ENCODE peak calls at places on chromosome 7, in four cellular contexts. H, P, D and F are unnamed samples.

GRCh38 chr7:73768661-73769480 is 1.2 kb downstream of the CLDN3 start:
- DNase-seq in H (no peak), P (no peak), D (no peak), F (no peak)

GRCh38 chr7:86913709-86914108 is 145.7 kb downstream of the ELAPOR2 start:
- DNase-seq in H (no peak), P (no peak), D (peak), F (no peak)

GRCh38 chr7:32248505-32248904 is 178.3 kb upstream of the PDE1C start:
- DNase-seq in H (no peak), P (no peak), D (no peak), F (no peak)

GRCh38 chr7:32200593-32200992 is 130.4 kb upstream of the PDE1C start:
- DNase-seq in H (no peak), P (no peak), D (no peak), F (no peak)

GRCh38 chr7:69687739-69688431 is 89.6 kb downstream of the AUTS2 start:
- DNase-seq in H (no peak), P (no peak), D (no peak), F (no peak)

GRCh38 chr7:1845536-1846311 is 175.6 kb downstream of the ELFN1 start:
- DNase-seq in H (no peak), P (no peak), D (no peak), F (no peak)

GRCh38 chr7:29237483-29237882 is 42.9 kb downstream of the CHN2 start:
- DNase-seq in H (no peak), P (no peak), D (no peak), F (no peak)

GRCh38 chr7:37285701-37286475 is 162.8 kb downstream of the ELMO1 start:
- DNase-seq in H (no peak), P (peak), D (no peak), F (no peak)

GRCh38 chr7:118232837-118233236 is 8.3 kb downstream of the ANKRD7 start:
- DNase-seq in H (no peak), P (no peak), D (no peak), F (no peak)

GRCh38 chr7:154505362-154505761 is 453.2 kb downstream of the DPP6 start:
- DNase-seq in H (no peak), P (no peak), D (no peak), F (no peak)

GRCh38 chr7:47511698-47512370 is 70.1 kb downstream of the TNS3 start:
- DNase-seq in H (no peak), P (no peak), D (no peak), F (no peak)

GRCh38 chr7:94266278-94266677 is 128.4 kb upstream of the COL1A2 start:
- DNase-seq in H (no peak), P (no peak), D (no peak), F (no peak)

GRCh38 chr7:73980206-73980605 is 47.8 kb upstream of the ELN start:
- DNase-seq in H (no peak), P (no peak), D (no peak), F (no peak)

GRCh38 chr7:50197547-50197946 is 104.5 kb upstream of the ZPBP start:
- DNase-seq in H (peak), P (peak), D (no peak), F (peak)

GRCh38 chr7:131293018-131293417 is 34.7 kb upstream of the MKLN1 start:
- DNase-seq in H (no peak), P (no peak), D (peak), F (no peak)

GRCh38 chr7:129536323-129536722 is 34.0 kb downstream of the SMKR1 start:
- DNase-seq in H (no peak), P (peak), D (no peak), F (no peak)

GRCh38 chr7:44131173-44132009 is 8.0 kb upstream of the POLD2 start:
- DNase-seq in H (no peak), P (peak), D (no peak), F (peak)

GRCh38 chr7:158672975-158673374 is 31.6 kb downstream of the NCAPG2 start:
- DNase-seq in H (no peak), P (no peak), D (peak), F (no peak)

DNA sequence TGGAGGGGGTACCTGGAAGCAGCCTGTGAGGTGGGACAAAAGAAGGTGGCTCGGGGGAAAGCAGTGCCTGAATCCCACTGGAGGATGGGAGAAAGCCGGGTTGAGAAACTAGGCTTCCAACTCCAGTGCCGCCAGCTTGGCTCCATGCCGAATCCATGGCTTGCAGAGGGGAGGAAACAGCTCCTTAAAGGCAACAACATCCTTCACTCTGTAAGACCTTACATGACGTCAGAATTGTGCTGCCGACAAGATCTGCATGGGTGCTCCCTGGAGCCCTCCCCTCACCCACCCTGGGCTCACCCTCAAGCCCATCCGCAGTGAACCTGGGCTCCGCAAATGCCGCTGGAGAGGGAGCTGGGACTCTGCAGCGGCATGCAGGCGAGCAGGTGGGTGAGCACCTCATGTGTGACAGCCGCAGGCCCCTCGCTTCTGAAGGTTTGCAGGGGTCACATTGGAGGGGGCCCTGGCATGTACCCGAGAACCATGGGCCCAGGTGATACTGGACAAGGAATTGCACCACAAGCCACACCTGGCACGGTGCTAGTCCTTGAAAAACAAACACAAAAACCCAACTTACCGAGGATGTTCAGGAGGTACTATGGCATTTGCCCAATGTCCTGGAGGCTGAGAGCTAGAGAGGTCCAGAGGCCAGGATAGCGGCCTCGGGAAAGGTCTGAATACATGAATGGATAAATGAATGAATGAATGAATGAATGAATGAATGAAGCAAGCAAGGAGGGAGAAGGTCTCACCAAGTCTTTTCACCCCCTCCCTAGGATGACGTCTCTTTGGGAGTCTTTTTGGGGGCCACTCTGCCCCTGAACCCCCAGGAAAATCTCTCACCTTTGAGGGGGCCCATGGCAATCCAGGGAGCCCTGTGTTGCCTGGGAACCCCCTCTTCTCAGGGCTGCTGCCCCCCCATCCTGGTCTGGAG is 238.6 kb upstream of the SHH start:
- DNase-seq in H (no peak), P (no peak), D (no peak), F (no peak)
- H2AK5ac ChIP-seq in H (no peak), P (no peak), D (no peak), F (no peak)

DNA sequence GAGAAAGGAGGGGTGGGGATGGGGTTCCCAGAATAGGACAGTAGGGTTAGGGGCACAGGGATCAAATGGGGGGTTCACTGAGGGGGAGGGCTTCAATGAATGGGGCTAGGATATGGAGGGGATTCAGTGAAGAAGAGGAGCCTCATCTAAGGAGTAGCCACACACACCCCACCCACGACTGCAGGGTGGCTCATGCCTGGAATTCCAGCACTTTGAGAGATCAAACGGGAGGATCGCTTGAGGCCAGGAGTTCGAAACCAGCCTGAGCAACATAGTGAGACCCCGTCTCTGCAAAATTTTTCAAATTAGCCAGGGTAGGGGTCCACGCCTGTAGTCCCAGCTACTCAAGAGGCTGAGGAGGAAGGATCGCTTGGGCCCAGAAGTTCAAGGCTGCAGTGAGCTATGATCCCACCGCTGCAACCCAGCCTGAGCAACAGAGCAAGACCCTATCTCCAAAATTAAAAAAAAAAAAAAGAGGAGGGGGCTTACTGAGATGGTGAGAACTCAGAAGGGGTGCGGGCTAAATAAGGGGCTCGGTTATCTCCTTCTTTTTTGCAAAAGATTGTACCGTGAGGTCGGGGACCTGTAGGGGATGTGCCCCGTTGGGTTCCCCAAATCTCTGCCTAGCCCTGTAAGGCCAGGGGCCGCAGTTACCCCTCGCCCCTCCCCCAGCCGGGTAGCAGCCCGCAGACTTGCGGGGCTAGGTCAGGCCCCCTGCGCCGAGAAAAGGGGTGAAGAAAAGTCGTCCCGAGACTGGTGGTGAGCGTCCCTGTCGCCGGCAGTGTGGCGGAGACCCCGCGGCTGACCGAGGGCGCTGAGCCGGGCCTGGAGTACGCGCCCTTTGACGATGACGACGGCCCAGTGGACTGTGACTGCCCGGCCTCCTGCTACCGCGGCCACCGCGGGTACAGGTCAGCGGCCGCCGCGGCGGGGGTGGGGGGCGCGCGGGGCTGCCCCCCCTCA is 43.1 kb upstream of the HSPB1 start:
- DNase-seq in H (no peak), P (peak), D (no peak), F (no peak)
- H3K4ac ChIP-seq in H (peak), P (no peak), D (no peak), F (no peak)

GRCh38 chr7:555551-556160 is 36.0 kb upstream of the PDGFA start:
- DNase-seq in H (no peak), P (no peak), D (no peak), F (no peak)

GRCh38 chr7:559396-559705 is 39.7 kb upstream of the PDGFA start:
- DNase-seq in H (no peak), P (no peak), D (no peak), F (no peak)

GRCh38 chr7:556837-557555 is 37.4 kb upstream of the PDGFA start:
- DNase-seq in H (no peak), P (no peak), D (no peak), F (no peak)

GRCh38 chr7:556427-556826 is 36.8 kb upstream of the PDGFA start:
- DNase-seq in H (no peak), P (no peak), D (no peak), F (no peak)

DNA sequence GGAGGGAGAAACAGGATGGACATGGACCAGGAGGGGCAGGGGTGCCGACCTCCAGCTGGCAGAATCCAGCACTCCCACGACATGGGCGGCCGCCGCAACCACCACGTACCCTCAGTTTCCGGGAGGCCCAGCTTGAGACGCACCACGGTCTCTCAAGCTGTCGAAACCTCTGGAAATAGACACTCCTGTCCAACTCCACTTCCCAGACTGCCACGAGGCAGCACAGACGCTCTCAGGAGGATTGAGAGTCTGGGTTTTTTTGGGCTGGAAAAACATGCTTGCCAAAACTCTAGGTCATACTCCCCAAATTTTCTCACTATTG is 37.9 kb upstream of the PDGFA start:
- DNase-seq in H (no peak), P (no peak), D (no peak), F (no peak)
- H2AK5ac ChIP-seq in H (no peak), P (no peak), D (no peak), F (no peak)

GRCh38 chr7:151514461-151515396 is 5.0 kb downstream of the RHEB start:
- DNase-seq in H (no peak), P (no peak), D (no peak), F (no peak)
- H3K4ac ChIP-seq in H (no peak), P (no peak), D (no peak), F (no peak)

GRCh38 chr7:5776894-5777645 is 4.4 kb downstream of the RNF216 start:
- DNase-seq in H (no peak), P (no peak), D (no peak), F (no peak)
- H2AK5ac ChIP-seq in H (no peak), P (no peak), D (peak), F (no peak)

GRCh38 chr7:5689716-5690115 is 91.7 kb downstream of the RNF216 start:
- DNase-seq in H (no peak), P (no peak), D (no peak), F (no peak)

GRCh38 chr7:5691536-5692090 is 89.8 kb downstream of the RNF216 start:
- DNase-seq in H (no peak), P (no peak), D (no peak), F (no peak)

GRCh38 chr7:5690931-5691461 is 90.5 kb downstream of the RNF216 start:
- DNase-seq in H (no peak), P (no peak), D (no peak), F (no peak)

GRCh38 chr7:5687936-5688673 is 93.4 kb downstream of the RNF216 start:
- DNase-seq in H (no peak), P (no peak), D (no peak), F (no peak)

DNA sequence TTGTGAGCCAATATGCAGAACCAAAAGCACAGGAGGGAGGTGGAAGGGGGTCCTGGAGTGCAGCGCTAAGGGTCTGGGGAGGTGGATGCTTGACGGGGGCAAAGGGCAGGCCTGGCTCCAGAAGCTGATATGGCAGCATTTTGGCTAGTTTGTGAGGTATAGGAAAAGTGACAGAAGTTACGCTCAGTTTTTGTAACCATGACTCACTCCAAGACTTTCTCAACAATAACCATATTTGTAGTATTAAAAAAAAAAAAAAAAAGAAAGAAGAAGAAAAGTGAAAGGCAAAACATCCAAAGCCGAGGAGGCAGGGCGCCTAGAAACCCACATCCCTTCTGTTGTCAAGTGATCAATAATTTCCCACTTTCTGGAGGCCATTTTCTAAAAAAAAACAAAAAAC is 92.3 kb downstream of the RNF216 start:
- DNase-seq in H (no peak), P (no peak), D (peak), F (no peak)
- H3K4ac ChIP-seq in H (no peak), P (no peak), D (peak), F (no peak)

DNA sequence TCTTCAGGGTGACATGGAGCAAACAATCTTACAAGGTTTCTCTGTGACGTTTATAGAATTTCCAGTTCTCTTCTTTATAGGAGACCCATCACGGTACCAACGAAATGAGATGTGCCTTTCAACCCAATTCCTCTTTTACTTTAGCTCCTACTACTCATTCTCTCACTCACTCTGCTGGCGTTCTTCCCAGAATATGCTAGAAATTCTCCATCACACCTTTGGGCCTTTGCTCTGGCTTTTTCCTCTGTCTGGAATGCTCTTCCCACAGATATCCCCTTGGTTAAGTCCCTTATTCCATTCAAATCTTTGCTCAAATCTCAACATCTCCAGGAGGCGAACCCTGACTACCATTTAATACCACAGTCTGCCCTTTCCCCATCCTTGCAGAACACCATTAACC is 39.0 kb downstream of the SEMA3C start:
- DNase-seq in H (no peak), P (no peak), D (peak), F (no peak)
- H2AK5ac ChIP-seq in H (no peak), P (no peak), D (no peak), F (no peak)

GRCh38 chr7:133394369-133394768 is 141.5 kb downstream of the EXOC4 start:
- DNase-seq in H (no peak), P (no peak), D (no peak), F (no peak)
- H3K4ac ChIP-seq in H (no peak), P (no peak), D (no peak), F (no peak)